ENCODE peak calls at places on chromosomes 6 and 20, in four cellular contexts. U is RPMI7951, X is adrenal gland, V is HFFc6. S is an unnamed sample.

GRCh38 chr6:162063666-162064065 is 663.9 kb downstream of the PRKN start:
- DNase-seq in V (no peak), U (peak), X (no peak), S (no peak)

GRCh38 chr6:10486215-10486614 is 34.9 kb upstream of the GCNT2 start:
- DNase-seq in X (no peak), V (no peak), U (no peak), S (no peak)

GRCh38 chr6:25056130-25056529 is 120.4 kb upstream of the RIPOR2 start:
- DNase-seq in U (no peak), X (no peak), V (no peak), S (no peak)

GRCh38 chr20:48313346-48313745 is 514.5 kb downstream of the PREX1 start:
- DNase-seq in X (no peak), V (no peak), U (no peak), S (no peak)

GRCh38 chr6:151445482-151445881 is 6.4 kb downstream of the RMND1 start:
- DNase-seq in X (no peak), U (peak), V (peak), S (peak)

GRCh38 chr20:11430652-11431051 is 487.0 kb upstream of the BTBD3 start:
- DNase-seq in V (no peak), U (no peak), X (no peak), S (no peak)

GRCh38 chr6:144912474-144912873 is 627.3 kb downstream of the UTRN start:
- DNase-seq in V (peak), X (no peak), U (peak), S (peak)

GRCh38 chr20:46176744-46177378 is 58.7 kb downstream of the CD40 start:
- DNase-seq in V (no peak), X (no peak), U (no peak), S (no peak)

GRCh38 chr6:166006593-166007301 is 160.9 kb downstream of the TBXT start:
- DNase-seq in V (no peak), U (peak), X (peak), S (peak)

GRCh38 chr6:106974337-106974998 is at the start of gene CD24:
- DNase-seq in U (no peak), X (no peak), V (no peak), S (no peak)

GRCh38 chr20:35134900-35135299 is 12.2 kb downstream of the EDEM2 start:
- DNase-seq in X (peak), V (no peak), U (no peak), S (no peak)

GRCh38 chr6:142361765-142362540 is 60.1 kb downstream of the ADGRG6 start:
- DNase-seq in U (no peak), V (peak), X (no peak), S (peak)

GRCh38 chr6:56345539-56346090 is 98.2 kb upstream of the COL21A1 start:
- DNase-seq in V (peak), X (no peak), U (no peak), S (peak)

GRCh38 chr6:72787521-72788031 is 165.7 kb downstream of the KCNQ5 start:
- DNase-seq in X (no peak), U (peak), V (peak), S (peak)

GRCh38 chr6:117616971-117617765 is 14.9 kb upstream of the GOPC start:
- DNase-seq in X (no peak), U (no peak), V (no peak), S (no peak)

GRCh38 chr6:34044945-34045595 is 100.8 kb downstream of the GRM4 start:
- DNase-seq in X (no peak), U (no peak), V (no peak), S (no peak)

GRCh38 chr20:62063981-62064787 is 1.5 kb downstream of the TAF4 start:
- DNase-seq in U (peak), V (no peak), X (peak), S (no peak)

GRCh38 chr6:162817196-162817595 is 89.4 kb downstream of the PACRG start:
- DNase-seq in U (no peak), V (no peak), X (no peak), S (no peak)

GRCh38 chr20:5933802-5934436 is 16.4 kb downstream of the TRMT6 start:
- DNase-seq in X (peak), U (peak), V (peak), S (no peak)

GRCh38 chr6:11412011-11412424 is 125.5 kb upstream of the TMEM170B start:
- DNase-seq in V (peak), U (peak), X (no peak), S (peak)

GRCh38 chr6:82251942-82252341 is 4.4 kb upstream of the IBTK start:
- DNase-seq in X (no peak), U (peak), V (peak), S (peak)

GRCh38 chr6:31489046-31489445 is 8.9 kb upstream of the MICB start:
- DNase-seq in U (no peak), X (no peak), V (no peak), S (no peak)

GRCh38 chr20:33178726-33179125 is 10.8 kb downstream of the BPIFA2 start:
- DNase-seq in V (no peak), X (no peak), U (no peak), S (no peak)

GRCh38 chr6:87393026-87393622 is 14.6 kb upstream of the CFAP206 start:
- DNase-seq in X (peak), U (peak), V (peak), S (peak)

GRCh38 chr20:38658879-38659612 is 57.4 kb downstream of the ARHGAP40 start:
- DNase-seq in U (peak), V (no peak), X (peak), S (peak)

S was measured in amniotic epithelial cell.